ENCODE peak calls at places on chromosomes 7 and 10, in ten cellular contexts. M is DND-41, D is AG09309, H is cardiac muscle cell, G is GM06990, R is Panc1, N is dorsolateral prefrontal cortex, V is heart right ventricle, Q is Peyer's patch, S is mammary epithelial cell. J is an unnamed sample.

GRCh38 chr7:150357277-150357676 is 11.3 kb upstream of the REPIN1 start:
- DNase-seq in R (no peak), N (no peak), D (no peak), G (peak; percentile 46), Q (no peak), M (peak; percentile 96), S (no peak), H (no peak), V (no peak), J (no peak)

GRCh38 chr7:106372121-106372520 is 87.3 kb upstream of the NAMPT start:
- DNase-seq in H (no peak), G (no peak), Q (no peak), D (no peak), V (no peak), R (no peak), S (peak; percentile 12), N (no peak), M (no peak), J (no peak)

GRCh38 chr10:6231146-6231545 is 28.4 kb downstream of the PFKFB3 start:
- DNase-seq in V (no peak), Q (peak; percentile 15), M (no peak), H (no peak), S (no peak), D (no peak), R (no peak), G (no peak), N (no peak), J (no peak)

GRCh38 chr10:31467791-31468535 is 148.9 kb downstream of the ZEB1 start:
- DNase-seq in S (peak; percentile 47), N (no peak), V (no peak), R (peak; percentile 2), Q (peak; percentile 27), G (no peak), D (no peak), H (no peak), M (no peak), J (peak; percentile 56)

GRCh38 chr7:1380211-1380815 is 79.0 kb downstream of the MICALL2 start:
- DNase-seq in R (no peak), S (no peak), N (no peak), D (no peak), M (no peak), Q (no peak), V (no peak), G (no peak), H (no peak), J (no peak)

GRCh38 chr7:148983220-148984146 is 44.8 kb downstream of the PDIA4 start:
- DNase-seq in M (peak; percentile 88), H (peak; percentile 90), S (peak; percentile 71), R (peak; percentile 91), V (no peak), N (peak; percentile 67), Q (peak; percentile 49), D (no peak), G (peak; percentile 67), J (peak; percentile 39)

GRCh38 chr7:159012353-159013069 is 132.2 kb downstream of the VIPR2 start:
- DNase-seq in D (no peak), Q (peak; percentile 54), V (peak; percentile 73), R (no peak), M (no peak), N (no peak), S (no peak), H (no peak), G (no peak), J (peak; percentile 94)

GRCh38 chr10:104045151-104046089 is 40.3 kb downstream of the COL17A1 start:
- DNase-seq in S (no peak), G (no peak), V (no peak), R (peak; percentile 50), H (peak; percentile 66), M (no peak), N (peak; percentile 74), Q (no peak), D (peak; percentile 38), J (peak; percentile 10)

GRCh38 chr7:142626420-142627035 is 122.7 kb upstream of the PRSS1 start:
- DNase-seq in N (peak; percentile 44), S (peak; percentile 17), Q (no peak), R (peak; percentile 22), D (no peak), G (peak; percentile 9), H (peak; percentile 58), M (no peak), V (no peak), J (no peak)

GRCh38 chr10:86876748-86877147 is 80.7 kb downstream of the MMRN2 start:
- DNase-seq in G (no peak), M (no peak), S (no peak), Q (no peak), D (no peak), H (no peak), R (no peak), V (no peak), N (no peak), J (no peak)

GRCh38 chr7:140242057-140243031 is 65.6 kb upstream of the KDM7A start:
- DNase-seq in D (no peak), H (no peak), Q (peak; percentile 70), M (no peak), S (no peak), N (no peak), G (peak; percentile 71), R (no peak), V (no peak), J (no peak)

GRCh38 chr7:17044396-17044795 is 162.6 kb upstream of the AGR3 start:
- DNase-seq in V (no peak), S (no peak), M (no peak), N (no peak), R (no peak), Q (no peak), D (no peak), G (no peak), H (no peak), J (no peak)

GRCh38 chr10:58674260-58674659 is 161.6 kb downstream of the BICC1 start:
- DNase-seq in G (no peak), M (no peak), V (no peak), H (no peak), D (no peak), Q (no peak), S (no peak), N (no peak), R (no peak), J (no peak)

GRCh38 chr7:27586825-27587224 is 75.9 kb downstream of the HIBADH start:
- DNase-seq in M (no peak), N (peak; percentile 43), Q (peak; percentile 53), H (no peak), R (no peak), V (peak; percentile 14), G (peak; percentile 69), D (no peak), S (no peak), J (no peak)

GRCh38 chr7:46468753-46469356 is 547.8 kb upstream of the IGFBP3 start:
- DNase-seq in R (no peak), M (peak; percentile 10), S (peak; percentile 25), N (no peak), H (peak; percentile 41), D (no peak), V (no peak), G (no peak), Q (no peak), J (no peak)

GRCh38 chr10:14556285-14556956 is 218.3 kb downstream of the FAM107B start:
- DNase-seq in G (no peak), D (no peak), N (no peak), R (no peak), Q (no peak), V (no peak), S (no peak), H (peak; percentile 52), M (no peak), J (no peak)

GRCh38 chr7:115676080-115676479 is 354.5 kb downstream of the TFEC start:
- DNase-seq in R (no peak), N (peak; percentile 27), Q (no peak), S (peak; percentile 4), D (no peak), M (peak; percentile 6), H (no peak), G (no peak), V (no peak), J (no peak)
- TF ChIP-seq CTCF in R (peak; percentile 78), N (peak; percentile 13), Q (no peak), S (peak; percentile 33), D (peak; percentile 62), M (peak; percentile 57), H (peak; percentile 38), G (no peak), V (no peak), J (peak; percentile 51)

GRCh38 chr7:155069992-155070827 is at the start of gene HTR5A:
- DNase-seq in D (peak; percentile 35), R (no peak), Q (peak; percentile 81), S (peak; percentile 77), G (peak; percentile 77), V (peak; percentile 79), M (peak; percentile 93), N (peak; percentile 48), H (peak; percentile 95), J (peak; percentile 65)
- H3K4me3 ChIP-seq in D (no peak within 1 kb of the TSS), R (no peak within 1 kb of the TSS), Q (no peak within 1 kb of the TSS), S (no peak within 1 kb of the TSS), G (no peak within 1 kb of the TSS), V (no peak within 1 kb of the TSS), M (no peak within 1 kb of the TSS), N (peak within 1 kb of the TSS; percentile 49), H (no peak within 1 kb of the TSS), J (peak within 1 kb of the TSS; percentile 28)

DNA sequence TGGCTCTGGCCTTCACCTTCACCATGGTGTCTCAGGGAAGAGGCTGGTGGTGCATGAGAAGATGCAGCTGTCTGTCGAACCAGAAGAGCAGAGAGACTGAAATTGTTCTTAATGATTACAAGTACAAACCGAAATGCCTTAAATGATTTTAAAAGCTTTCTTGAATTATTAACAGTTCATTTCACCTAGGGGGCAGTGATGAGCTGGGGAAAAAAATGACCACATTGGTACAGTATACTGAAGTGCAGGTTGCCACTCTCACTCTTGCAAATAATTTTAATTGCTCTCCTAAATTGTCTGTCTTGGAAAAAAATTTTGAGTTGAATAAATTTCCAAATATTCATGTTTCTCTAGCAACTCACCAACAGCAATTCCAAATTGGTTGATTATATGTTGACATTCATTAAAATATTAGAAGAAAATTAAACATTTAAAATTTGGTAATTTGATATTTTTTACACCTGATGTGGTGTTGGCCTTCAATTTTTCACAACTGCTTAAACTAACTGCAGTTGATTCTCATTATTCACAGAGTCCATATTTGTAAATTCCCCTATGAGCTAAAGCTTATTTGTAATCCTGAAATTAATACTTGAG is 692.6 kb downstream of the ZWINT start:
- DNase-seq in M (no peak), Q (no peak), S (no peak), N (no peak), H (peak; percentile 35), D (no peak), G (no peak), V (no peak), R (no peak), J (no peak)
- TF ChIP-seq CTCF in M (no peak), Q (no peak), S (peak; percentile 52), N (no peak), H (no peak), D (no peak), G (peak; percentile 26), V (peak; percentile 16), R (peak; percentile 53), J (peak; percentile 67)

GRCh38 chr7:35477609-35478008 is 217.3 kb downstream of the HERPUD2 start:
- DNase-seq in Q (no peak), M (no peak), R (no peak), N (no peak), S (no peak), D (no peak), H (no peak), V (no peak), G (no peak), J (no peak)
- H3K4me3 ChIP-seq in Q (no peak overlapping the region), M (no peak overlapping the region), R (no peak overlapping the region), N (no peak overlapping the region), S (no peak overlapping the region), D (no peak overlapping the region), H (no peak overlapping the region), V (no peak overlapping the region), G (no peak overlapping the region), J (no peak overlapping the region)

J was measured in LNCaP clone FGC.